ENCODE peak calls at places on chromosomes 11 and 22, in eight cellular contexts. One of them, this sample, is unnamed. For H3K4me1 and H3K9me3, the result is how much of the 10 kb centered on the place peaks cover.

GRCh38 chr11:48108231-48109045 is 108.2 kb upstream of the OR4B1 start:
- DNase-seq in endodermal cell: no peak
- DNase-seq in stomach: no peak
- DNase-seq in CD8-positive, alpha-beta T cell: peak
- DNase-seq in lung: no peak
- DNase-seq in neuronal stem cell: no peak
- DNase-seq in body of pancreas: no peak
- DNase-seq in mucosa of descending colon: no peak
- DNase-seq in this sample: no peak

GRCh38 chr11:65625628-65626342 is 10.2 kb downstream of the PCNX3 start:
- DNase-seq in endodermal cell: peak
- DNase-seq in stomach: peak
- DNase-seq in CD8-positive, alpha-beta T cell: peak
- DNase-seq in lung: peak
- DNase-seq in neuronal stem cell: no peak
- DNase-seq in body of pancreas: peak
- DNase-seq in mucosa of descending colon: peak
- DNase-seq in this sample: no peak

GRCh38 chr11:65538915-65539374 is 14.1 kb downstream of the SCYL1 start:
- DNase-seq in endodermal cell: peak
- DNase-seq in stomach: no peak
- DNase-seq in CD8-positive, alpha-beta T cell: no peak
- DNase-seq in lung: no peak
- DNase-seq in neuronal stem cell: no peak
- DNase-seq in body of pancreas: no peak
- DNase-seq in mucosa of descending colon: no peak
- DNase-seq in this sample: no peak

GRCh38 chr11:113593698-113594308 is 112.3 kb downstream of the TMPRSS5 start:
- DNase-seq in endodermal cell: no peak
- DNase-seq in stomach: no peak
- DNase-seq in CD8-positive, alpha-beta T cell: no peak
- DNase-seq in lung: no peak
- DNase-seq in neuronal stem cell: no peak
- DNase-seq in body of pancreas: no peak
- DNase-seq in mucosa of descending colon: no peak
- DNase-seq in this sample: no peak

GRCh38 chr11:134014502-134014901 is 54.4 kb upstream of the JAM3 start:
- DNase-seq in endodermal cell: peak
- DNase-seq in stomach: no peak
- DNase-seq in CD8-positive, alpha-beta T cell: no peak
- DNase-seq in lung: no peak
- DNase-seq in neuronal stem cell: no peak
- DNase-seq in body of pancreas: peak
- DNase-seq in mucosa of descending colon: no peak
- DNase-seq in this sample: no peak

GRCh38 chr22:50529416-50530279 is at the start of gene TYMP:
- DNase-seq in endodermal cell: peak
- DNase-seq in stomach: peak
- DNase-seq in CD8-positive, alpha-beta T cell: peak
- DNase-seq in lung: peak
- DNase-seq in neuronal stem cell: no peak
- DNase-seq in body of pancreas: peak
- DNase-seq in mucosa of descending colon: peak
- DNase-seq in this sample: peak

GRCh38 chr11:78079232-78080083 is at the start of gene NDUFC2:
- DNase-seq in endodermal cell: peak
- DNase-seq in stomach: peak
- DNase-seq in CD8-positive, alpha-beta T cell: peak
- DNase-seq in lung: peak
- DNase-seq in neuronal stem cell: peak
- DNase-seq in body of pancreas: peak
- DNase-seq in mucosa of descending colon: peak
- DNase-seq in this sample: peak

GRCh38 chr22:32858121-32858703 is 56.7 kb downstream of the TIMP3 start:
- DNase-seq in endodermal cell: no peak
- DNase-seq in stomach: no peak
- DNase-seq in CD8-positive, alpha-beta T cell: no peak
- DNase-seq in lung: no peak
- DNase-seq in neuronal stem cell: no peak
- DNase-seq in body of pancreas: no peak
- DNase-seq in mucosa of descending colon: no peak
- DNase-seq in this sample: no peak

GRCh38 chr11:32531528-32531927 is 52.1 kb upstream of the EIF3M start:
- DNase-seq in endodermal cell: no peak
- DNase-seq in stomach: no peak
- DNase-seq in CD8-positive, alpha-beta T cell: no peak
- DNase-seq in lung: no peak
- DNase-seq in neuronal stem cell: no peak
- DNase-seq in body of pancreas: no peak
- DNase-seq in mucosa of descending colon: no peak
- DNase-seq in this sample: no peak

GRCh38 chr22:39175127-39176066 is 22.9 kb upstream of the CBX7 start:
- DNase-seq in endodermal cell: peak
- DNase-seq in stomach: no peak
- DNase-seq in CD8-positive, alpha-beta T cell: peak
- DNase-seq in lung: no peak
- DNase-seq in neuronal stem cell: no peak
- DNase-seq in body of pancreas: no peak
- DNase-seq in mucosa of descending colon: no peak
- DNase-seq in this sample: no peak
- H3K4me1 ChIP-seq in endodermal cell: under half
- H3K4me1 ChIP-seq in stomach: half or more
- H3K4me1 ChIP-seq in CD8-positive, alpha-beta T cell: half or more
- H3K4me1 ChIP-seq in lung: under half
- H3K4me1 ChIP-seq in neuronal stem cell: half or more
- H3K4me1 ChIP-seq in body of pancreas: half or more
- H3K4me1 ChIP-seq in mucosa of descending colon: under half
- H3K4me1 ChIP-seq in this sample: under half

GRCh38 chr11:127986073-127986472 is 601.3 kb downstream of the ETS1 start:
- DNase-seq in endodermal cell: no peak
- DNase-seq in stomach: no peak
- DNase-seq in CD8-positive, alpha-beta T cell: no peak
- DNase-seq in lung: no peak
- DNase-seq in neuronal stem cell: no peak
- DNase-seq in body of pancreas: no peak
- DNase-seq in mucosa of descending colon: no peak
- DNase-seq in this sample: no peak
- H3K9me3 ChIP-seq in endodermal cell: under half
- H3K9me3 ChIP-seq in stomach: under half
- H3K9me3 ChIP-seq in CD8-positive, alpha-beta T cell: under half
- H3K9me3 ChIP-seq in lung: under half
- H3K9me3 ChIP-seq in neuronal stem cell: under half
- H3K9me3 ChIP-seq in body of pancreas: under half
- H3K9me3 ChIP-seq in mucosa of descending colon: under half
- H3K9me3 ChIP-seq in this sample: under half

DNA sequence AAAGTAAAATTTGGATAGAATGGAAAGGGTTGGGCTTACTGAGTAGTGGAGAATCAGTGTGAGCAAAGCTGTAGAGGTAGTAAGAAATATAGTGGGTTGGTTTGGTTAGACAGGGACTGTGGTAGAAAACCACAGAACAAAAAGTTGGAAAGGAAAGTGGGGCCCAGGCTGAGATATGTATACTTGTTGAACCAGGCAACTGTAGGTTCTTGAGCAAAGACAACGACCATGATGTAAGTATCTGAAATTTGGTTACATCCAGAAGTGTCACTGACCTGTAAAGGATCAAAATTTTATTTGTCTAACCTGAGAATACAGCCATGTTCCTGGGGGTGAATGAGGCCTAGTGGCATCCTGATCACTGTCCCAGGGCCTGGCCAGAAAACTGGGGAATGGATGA is 114.1 kb downstream of the STIM1 start:
- DNase-seq in endodermal cell: no peak
- DNase-seq in stomach: no peak
- DNase-seq in CD8-positive, alpha-beta T cell: no peak
- DNase-seq in lung: no peak
- DNase-seq in neuronal stem cell: no peak
- DNase-seq in body of pancreas: no peak
- DNase-seq in mucosa of descending colon: no peak
- DNase-seq in this sample: no peak
- H3K4me1 ChIP-seq in endodermal cell: under half
- H3K4me1 ChIP-seq in stomach: under half
- H3K4me1 ChIP-seq in CD8-positive, alpha-beta T cell: under half
- H3K4me1 ChIP-seq in lung: under half
- H3K4me1 ChIP-seq in neuronal stem cell: under half
- H3K4me1 ChIP-seq in body of pancreas: under half
- H3K4me1 ChIP-seq in mucosa of descending colon: under half
- H3K4me1 ChIP-seq in this sample: under half

GRCh38 chr22:21587803-21588611 is 20.5 kb downstream of the UBE2L3 start:
- DNase-seq in endodermal cell: no peak
- DNase-seq in stomach: no peak
- DNase-seq in CD8-positive, alpha-beta T cell: no peak
- DNase-seq in lung: no peak
- DNase-seq in neuronal stem cell: no peak
- DNase-seq in body of pancreas: no peak
- DNase-seq in mucosa of descending colon: no peak
- DNase-seq in this sample: no peak
- H3K9me3 ChIP-seq in endodermal cell: under half
- H3K9me3 ChIP-seq in stomach: under half
- H3K9me3 ChIP-seq in CD8-positive, alpha-beta T cell: under half
- H3K9me3 ChIP-seq in lung: under half
- H3K9me3 ChIP-seq in neuronal stem cell: under half
- H3K9me3 ChIP-seq in body of pancreas: under half
- H3K9me3 ChIP-seq in mucosa of descending colon: under half
- H3K9me3 ChIP-seq in this sample: under half

DNA sequence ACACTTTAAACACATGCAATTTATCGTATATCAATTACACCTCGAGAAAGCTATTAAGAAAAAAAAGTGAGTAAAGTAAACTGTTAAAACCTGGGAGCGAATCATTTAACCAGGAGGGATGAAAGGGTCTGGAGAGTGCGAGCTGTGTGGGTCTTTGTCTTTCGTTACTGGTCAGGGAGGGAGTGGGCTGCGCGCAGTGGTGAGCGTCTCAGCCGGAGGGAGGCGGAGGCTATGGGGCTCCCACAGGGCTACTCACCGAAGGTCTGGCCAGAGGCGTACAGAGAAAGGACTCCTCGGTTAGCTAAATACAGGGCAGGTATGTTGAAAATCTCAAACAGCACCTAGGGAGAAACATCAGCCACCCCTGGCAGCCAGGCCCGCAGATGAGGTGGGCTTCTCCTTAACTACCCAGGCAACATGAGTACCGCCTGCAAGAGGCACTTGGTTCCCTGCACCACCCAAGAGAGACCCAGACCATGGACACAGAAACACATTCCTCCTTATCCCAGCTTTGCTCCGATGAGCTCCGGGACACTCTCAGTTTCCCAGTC is 53.1 kb downstream of the DHCR7 start:
- DNase-seq in endodermal cell: no peak
- DNase-seq in stomach: no peak
- DNase-seq in CD8-positive, alpha-beta T cell: no peak
- DNase-seq in lung: no peak
- DNase-seq in neuronal stem cell: no peak
- DNase-seq in body of pancreas: no peak
- DNase-seq in mucosa of descending colon: no peak
- DNase-seq in this sample: no peak
- H3K4me1 ChIP-seq in endodermal cell: under half
- H3K4me1 ChIP-seq in stomach: under half
- H3K4me1 ChIP-seq in CD8-positive, alpha-beta T cell: under half
- H3K4me1 ChIP-seq in lung: under half
- H3K4me1 ChIP-seq in neuronal stem cell: under half
- H3K4me1 ChIP-seq in body of pancreas: under half
- H3K4me1 ChIP-seq in mucosa of descending colon: under half
- H3K4me1 ChIP-seq in this sample: under half

DNA sequence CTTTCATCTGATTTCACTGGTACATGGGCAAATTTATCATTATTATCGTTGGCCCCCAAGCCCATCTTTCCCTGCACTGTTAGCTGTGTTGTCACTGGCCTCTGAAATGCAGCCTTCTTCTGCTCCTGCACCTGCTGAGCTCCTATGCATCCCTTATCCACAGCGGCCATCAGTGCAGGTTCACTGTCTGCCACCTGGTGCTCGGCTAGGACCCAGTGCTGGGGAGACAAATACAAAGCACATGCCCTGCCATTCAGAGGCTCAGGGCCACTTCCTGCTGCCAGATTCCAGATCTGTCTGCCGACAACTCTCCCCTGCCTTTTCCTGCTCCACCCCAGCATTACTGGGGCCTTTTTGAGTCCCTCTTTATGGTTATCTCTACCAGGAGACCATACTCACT is 1205.4 kb downstream of the TBC1D22A start:
- DNase-seq in endodermal cell: no peak
- DNase-seq in stomach: no peak
- DNase-seq in CD8-positive, alpha-beta T cell: no peak
- DNase-seq in lung: no peak
- DNase-seq in neuronal stem cell: no peak
- DNase-seq in body of pancreas: no peak
- DNase-seq in mucosa of descending colon: no peak
- DNase-seq in this sample: no peak
- H3K9me3 ChIP-seq in endodermal cell: under half
- H3K9me3 ChIP-seq in stomach: under half
- H3K9me3 ChIP-seq in CD8-positive, alpha-beta T cell: under half
- H3K9me3 ChIP-seq in lung: under half
- H3K9me3 ChIP-seq in neuronal stem cell: under half
- H3K9me3 ChIP-seq in body of pancreas: under half
- H3K9me3 ChIP-seq in mucosa of descending colon: under half
- H3K9me3 ChIP-seq in this sample: under half

DNA sequence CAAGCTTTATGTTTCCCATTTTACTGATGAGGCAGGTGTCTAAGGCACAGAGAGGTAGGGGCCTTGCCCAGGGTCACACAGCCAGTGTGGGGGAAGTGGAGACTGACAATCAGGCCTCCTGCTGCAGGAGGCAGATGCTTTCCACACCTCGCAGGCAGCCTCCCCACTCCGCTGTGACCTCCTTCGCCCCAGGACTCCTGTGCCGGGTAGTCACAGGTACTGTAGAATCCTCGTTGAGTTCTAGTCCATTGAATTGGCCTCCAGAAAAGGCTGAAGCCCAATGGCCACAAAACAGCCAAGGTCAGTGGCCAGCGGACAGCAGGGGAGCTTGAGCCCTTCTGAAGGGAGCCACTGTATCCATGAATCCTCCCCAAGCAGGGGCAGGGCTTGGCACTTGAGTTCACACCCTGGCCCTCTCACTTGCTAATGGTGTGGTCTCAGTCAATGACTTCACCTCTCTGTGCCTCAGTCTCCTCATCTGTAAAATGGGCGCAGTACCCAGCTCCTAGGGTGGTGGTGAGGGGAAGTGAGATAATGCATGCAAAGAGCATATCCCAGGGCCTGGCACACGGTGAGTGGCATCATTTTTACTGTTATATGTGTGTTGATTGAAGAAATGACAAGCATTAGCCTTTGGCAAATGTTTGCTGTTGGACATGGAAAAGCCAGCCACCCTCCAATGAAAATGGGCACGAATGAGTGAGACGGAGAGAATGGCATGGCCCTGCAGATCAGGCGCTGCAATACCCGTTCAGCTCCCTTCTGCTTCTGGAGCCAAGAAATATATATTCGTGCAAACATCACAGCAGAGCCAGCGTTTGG is 1.2 kb upstream of the FXYD2 start:
- DNase-seq in endodermal cell: no peak
- DNase-seq in stomach: peak
- DNase-seq in CD8-positive, alpha-beta T cell: peak
- DNase-seq in lung: no peak
- DNase-seq in neuronal stem cell: no peak
- DNase-seq in body of pancreas: no peak
- DNase-seq in mucosa of descending colon: no peak
- DNase-seq in this sample: peak
- H3K4me1 ChIP-seq in endodermal cell: under half
- H3K4me1 ChIP-seq in stomach: under half
- H3K4me1 ChIP-seq in CD8-positive, alpha-beta T cell: half or more
- H3K4me1 ChIP-seq in lung: under half
- H3K4me1 ChIP-seq in neuronal stem cell: under half
- H3K4me1 ChIP-seq in body of pancreas: half or more
- H3K4me1 ChIP-seq in mucosa of descending colon: under half
- H3K4me1 ChIP-seq in this sample: under half

GRCh38 chr22:47626428-47627390 is 864.3 kb downstream of the TBC1D22A start:
- DNase-seq in endodermal cell: peak
- DNase-seq in stomach: no peak
- DNase-seq in CD8-positive, alpha-beta T cell: peak
- DNase-seq in lung: peak
- DNase-seq in neuronal stem cell: no peak
- DNase-seq in body of pancreas: no peak
- DNase-seq in mucosa of descending colon: no peak
- DNase-seq in this sample: no peak
- H3K9me3 ChIP-seq in endodermal cell: under half
- H3K9me3 ChIP-seq in stomach: under half
- H3K9me3 ChIP-seq in CD8-positive, alpha-beta T cell: under half
- H3K9me3 ChIP-seq in lung: under half
- H3K9me3 ChIP-seq in neuronal stem cell: under half
- H3K9me3 ChIP-seq in body of pancreas: under half
- H3K9me3 ChIP-seq in mucosa of descending colon: under half
- H3K9me3 ChIP-seq in this sample: under half